ENCODE peak calls at places on chromosomes 4 and X, in six cellular contexts. Z is iris pigment epithelial cell; X is AG09319; G is EL; H is activated CD8-positive, alpha-beta memory T cell treated with anti-CD3 and anti-CD28 coated beads, Interleukin-2, amount 50 U/mL, for 4 hours; J is retina. O is an unnamed sample.

GRCh38 chr4:141174457-141174856 is 41.2 kb upstream of the RNF150 start:
- DNase-seq in X (no peak), J (no peak), Z (no peak), G (no peak), H (no peak), O (no peak)

GRCh38 chr4:56007154-56007553 is 58.4 kb downstream of the CEP135 start:
- DNase-seq in J (no peak), G (no peak), X (no peak), H (no peak), Z (no peak), O (no peak)

GRCh38 chr4:117831060-117831683 is 203.1 kb upstream of the NDST3 start:
- DNase-seq in J (no peak), Z (no peak), G (no peak), H (no peak), X (no peak), O (no peak)

GRCh38 chrX:20015945-20016617 is 25.2 kb upstream of the BCLAF3 start:
- DNase-seq in H (no peak), G (no peak), Z (no peak), J (no peak), X (no peak), O (no peak)

GRCh38 chrX:40267334-40268118 is 169.8 kb upstream of the BCOR start:
- DNase-seq in G (no peak), Z (no peak), J (no peak), H (no peak), X (no peak), O (no peak)

GRCh38 chrX:138858946-138859345 is 147.4 kb upstream of the FGF13 start:
- DNase-seq in Z (peak; percentile 46), G (no peak), H (no peak), X (no peak), J (no peak), O (no peak)

GRCh38 chrX:11537141-11537540 is 128.6 kb downstream of the ARHGAP6 start:
- DNase-seq in X (no peak), H (no peak), Z (no peak), G (no peak), J (no peak), O (no peak)

GRCh38 chr4:53734584-53735363 is 143.5 kb upstream of the LNX1 start:
- DNase-seq in Z (peak; percentile 67), X (no peak), H (no peak), J (no peak), G (peak; percentile 68), O (no peak)

GRCh38 chr4:124974163-124974562 is 261.6 kb upstream of the ANKRD50 start:
- DNase-seq in G (no peak), J (no peak), X (no peak), H (no peak), Z (peak; percentile 61), O (no peak)

GRCh38 chr4:10761903-10762302 is 77.3 kb upstream of the CLNK start:
- DNase-seq in J (no peak), H (no peak), G (peak; percentile 20), X (no peak), Z (no peak), O (no peak)

GRCh38 chr4:47053485-47053884 is 22.1 kb downstream of the GABRB1 start:
- DNase-seq in H (no peak), Z (no peak), G (no peak), J (no peak), X (no peak), O (no peak)

GRCh38 chrX:131288738-131289511 is at the start of gene IGSF1:
- DNase-seq in G (no peak), Z (peak; percentile 13), H (no peak), X (no peak), J (peak; percentile 10), O (no peak)

GRCh38 chrX:114906978-114907510 is 110.4 kb downstream of the IL13RA2 start:
- DNase-seq in X (no peak), J (no peak), Z (peak; percentile 12), G (no peak), H (no peak), O (no peak)

GRCh38 chr4:76755756-76756155 is 142.2 kb downstream of the SOWAHB start:
- DNase-seq in X (no peak), Z (no peak), H (no peak), J (no peak), G (peak; percentile 28), O (no peak)

GRCh38 chrX:53374923-53375322 is 47.5 kb downstream of the SMC1A start:
- DNase-seq in X (no peak), Z (no peak), H (no peak), G (no peak), J (no peak), O (no peak)

GRCh38 chr4:96103086-96103485 is 263.2 kb downstream of the PDHA2 start:
- DNase-seq in X (no peak), G (no peak), Z (peak; percentile 10), J (peak; percentile 5), H (no peak), O (no peak)